ENCODE peak calls at places on chromosomes 13 and 19, in seven cellular contexts. Q is activated CD4-positive, alpha-beta T cell treated with anti-CD3 and anti-CD28 coated beads, Interleukin-2, amount 50 U/mL, for 1 hour; F is islet precursor cell; A is astrocyte of the spinal cord; V is heart left ventricle; O is naive thymus-derived CD8-positive, alpha-beta T cell; T is NCI-H1092 treated with DMSO at 0.1 percent for 48 hours. Z is an unnamed sample.

GRCh38 chr19:37217533-37217854 is 520 bp upstream of the ZNF383 start:
- DNase-seq in Q (no peak), F (no peak), A (no peak), V (no peak), O (no peak), T (no peak), Z (no peak)

GRCh38 chr13:82829040-82829439 is 1053.2 kb downstream of the SLITRK1 start:
- DNase-seq in Q (no peak), F (no peak), A (no peak), V (no peak), O (no peak), T (no peak), Z (no peak)

GRCh38 chr13:100854091-100854490 is 179.5 kb upstream of the TMTC4 start:
- DNase-seq in Q (no peak), F (peak), A (no peak), V (no peak), O (no peak), T (no peak), Z (no peak)

GRCh38 chr19:16496613-16496983 is 404 bp downstream of the C19orf44 start:
- DNase-seq in Q (no peak), F (no peak), A (peak), V (peak), O (no peak), T (no peak), Z (no peak)

GRCh38 chr19:28425431-28425931 is 787.5 kb downstream of the UQCRFS1 start:
- DNase-seq in Q (no peak), F (no peak), A (peak), V (no peak), O (no peak), T (no peak), Z (no peak)

GRCh38 chr13:95497307-95497943 is 55.1 kb upstream of the CLDN10 start:
- DNase-seq in Q (no peak), F (no peak), A (no peak), V (peak), O (no peak), T (peak), Z (no peak)

GRCh38 chr19:6064016-6064702 is 46.1 kb downstream of the RFX2 start:
- DNase-seq in Q (no peak), F (peak), A (no peak), V (no peak), O (no peak), T (no peak), Z (no peak)

GRCh38 chr19:6098574-6098973 is 11.7 kb downstream of the RFX2 start:
- DNase-seq in Q (no peak), F (no peak), A (no peak), V (no peak), O (no peak), T (no peak), Z (no peak)

GRCh38 chr13:110907951-110908898 is 6.6 kb downstream of the ANKRD10 start:
- DNase-seq in Q (no peak), F (peak), A (no peak), V (no peak), O (no peak), T (peak), Z (no peak)

GRCh38 chr13:24123761-24124160 is 36.8 kb upstream of the SPATA13 start:
- DNase-seq in Q (no peak), F (no peak), A (no peak), V (no peak), O (no peak), T (no peak), Z (no peak)

GRCh38 chr13:32209670-32210069 is 105.5 kb downstream of the ZAR1L start:
- DNase-seq in Q (no peak), F (no peak), A (no peak), V (no peak), O (no peak), T (no peak), Z (no peak)

GRCh38 chr13:91318886-91319285 is 28.6 kb upstream of the MIR17HG start:
- DNase-seq in Q (no peak), F (no peak), A (no peak), V (no peak), O (no peak), T (no peak), Z (no peak)

GRCh38 chr13:73531014-73531413 is 472.2 kb downstream of the KLF5 start:
- DNase-seq in Q (no peak), F (no peak), A (no peak), V (no peak), O (no peak), T (no peak), Z (no peak)

GRCh38 chr13:93147293-93147645 is 79.3 kb upstream of the GPC6 start:
- DNase-seq in Q (no peak), F (no peak), A (no peak), V (no peak), O (no peak), T (no peak), Z (no peak)

GRCh38 chr13:73138967-73139491 is 80.2 kb downstream of the KLF5 start:
- DNase-seq in Q (no peak), F (no peak), A (no peak), V (no peak), O (no peak), T (peak), Z (no peak)

GRCh38 chr13:48126944-48127814 is 32.3 kb upstream of the MED4 start:
- DNase-seq in Q (peak), F (peak), A (peak), V (peak), O (peak), T (peak), Z (peak)

GRCh38 chr19:572891-573825 is 762 bp downstream of the BSG start:
- DNase-seq in Q (no peak), F (peak), A (peak), V (peak), O (no peak), T (peak), Z (peak)

Z was measured in DND-41.